ENCODE peak calls at places on chromosome 1, in four cellular contexts. S is cardiac muscle cell, T is lower lobe of right lung, I is mesendoderm. Z is an unnamed sample. For H3K36me3 and H3K4me1, the result is how much of the 10 kb centered on the place peaks cover.

GRCh38 chr1:204592246-204592948 is 76.2 kb downstream of the MDM4 start:
- DNase-seq in S (no peak), T (no peak), I (no peak), Z (no peak)

GRCh38 chr1:78892251-78892650 is 114.3 kb downstream of the ADGRL4 start:
- DNase-seq in S (no peak), T (no peak), I (no peak), Z (no peak)

GRCh38 chr1:218558411-218558810 is 213.3 kb downstream of the TGFB2 start:
- DNase-seq in S (no peak), T (no peak), I (no peak), Z (no peak)

GRCh38 chr1:230385930-230386329 is 40.2 kb downstream of the PGBD5 start:
- DNase-seq in S (no peak), T (no peak), I (no peak), Z (no peak)

GRCh38 chr1:214498030-214498429 is 53.4 kb downstream of the PTPN14 start:
- DNase-seq in S (no peak), T (no peak), I (no peak), Z (no peak)

GRCh38 chr1:157274698-157275534 is 136.7 kb upstream of the ETV3 start:
- DNase-seq in S (peak), T (no peak), I (peak), Z (peak)

GRCh38 chr1:26696645-26697440 is 1.0 kb downstream of the ARID1A start:
- DNase-seq in S (no peak), T (peak), I (no peak), Z (peak)

GRCh38 chr1:184802739-184803492 is 48.3 kb upstream of the EDEM3 start:
- DNase-seq in S (no peak), T (no peak), I (no peak), Z (no peak)

DNA sequence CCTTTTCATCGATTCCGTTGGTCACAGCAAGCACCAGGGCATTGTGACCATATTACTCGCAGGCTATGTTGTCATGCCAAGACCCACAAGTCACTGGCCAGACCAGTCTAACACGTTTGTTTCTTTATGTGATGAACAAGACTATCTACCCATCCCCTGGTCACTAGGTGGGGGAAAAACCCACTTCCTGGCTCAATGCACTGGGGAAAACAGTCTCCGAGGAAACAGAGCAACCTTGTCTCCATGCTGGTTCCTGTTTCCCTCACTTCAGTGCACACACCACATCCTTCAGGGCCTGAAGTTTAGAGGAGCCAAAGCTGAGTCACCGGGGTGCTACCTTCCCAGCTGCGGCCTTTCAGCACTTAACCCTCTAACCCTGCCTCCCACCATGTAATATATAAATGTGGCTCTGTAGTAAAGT is 20.9 kb downstream of the ERICH3 start:
- DNase-seq in S (peak), T (no peak), I (no peak), Z (no peak)
- H3K4me3 ChIP-seq in S (no peak), T (no peak), I (no peak), Z (no peak)

DNA sequence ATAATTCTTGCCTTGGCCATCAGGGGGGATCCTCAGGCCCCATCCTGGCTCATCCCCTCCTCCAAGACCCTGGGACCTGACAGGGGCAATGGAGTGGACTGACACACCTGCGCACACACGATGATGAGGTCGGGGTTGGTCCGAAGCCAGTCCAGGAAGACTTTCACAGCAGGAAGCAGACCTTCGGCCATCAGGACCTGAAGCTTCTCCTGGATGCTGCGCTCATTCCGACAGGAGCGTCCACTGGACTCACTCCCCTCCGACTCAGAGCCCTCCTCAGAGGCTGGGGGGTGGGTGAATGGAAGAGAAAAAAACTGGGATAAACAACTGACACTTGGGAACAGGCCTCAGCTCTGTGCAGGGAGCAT is 15.4 kb upstream of the PAQR6 start:
- DNase-seq in S (no peak), T (no peak), I (no peak), Z (no peak)
- H3K36me3 ChIP-seq in S (half or more), T (half or more), I (half or more), Z (half or more)

GRCh38 chr1:93177991-93178390 is 2.2 kb downstream of the TMED5 start:
- DNase-seq in S (peak), T (no peak), I (no peak), Z (no peak)

GRCh38 chr1:93179886-93180722 is at the start of gene TMED5:
- DNase-seq in S (peak), T (peak), I (peak), Z (peak)

GRCh38 chr1:93186667-93187066 is 6.1 kb downstream of the CCDC18 start:
- DNase-seq in S (no peak), T (no peak), I (no peak), Z (no peak)

GRCh38 chr1:93178418-93178817 is 1.8 kb downstream of the TMED5 start:
- DNase-seq in S (peak), T (no peak), I (no peak), Z (no peak)

DNA sequence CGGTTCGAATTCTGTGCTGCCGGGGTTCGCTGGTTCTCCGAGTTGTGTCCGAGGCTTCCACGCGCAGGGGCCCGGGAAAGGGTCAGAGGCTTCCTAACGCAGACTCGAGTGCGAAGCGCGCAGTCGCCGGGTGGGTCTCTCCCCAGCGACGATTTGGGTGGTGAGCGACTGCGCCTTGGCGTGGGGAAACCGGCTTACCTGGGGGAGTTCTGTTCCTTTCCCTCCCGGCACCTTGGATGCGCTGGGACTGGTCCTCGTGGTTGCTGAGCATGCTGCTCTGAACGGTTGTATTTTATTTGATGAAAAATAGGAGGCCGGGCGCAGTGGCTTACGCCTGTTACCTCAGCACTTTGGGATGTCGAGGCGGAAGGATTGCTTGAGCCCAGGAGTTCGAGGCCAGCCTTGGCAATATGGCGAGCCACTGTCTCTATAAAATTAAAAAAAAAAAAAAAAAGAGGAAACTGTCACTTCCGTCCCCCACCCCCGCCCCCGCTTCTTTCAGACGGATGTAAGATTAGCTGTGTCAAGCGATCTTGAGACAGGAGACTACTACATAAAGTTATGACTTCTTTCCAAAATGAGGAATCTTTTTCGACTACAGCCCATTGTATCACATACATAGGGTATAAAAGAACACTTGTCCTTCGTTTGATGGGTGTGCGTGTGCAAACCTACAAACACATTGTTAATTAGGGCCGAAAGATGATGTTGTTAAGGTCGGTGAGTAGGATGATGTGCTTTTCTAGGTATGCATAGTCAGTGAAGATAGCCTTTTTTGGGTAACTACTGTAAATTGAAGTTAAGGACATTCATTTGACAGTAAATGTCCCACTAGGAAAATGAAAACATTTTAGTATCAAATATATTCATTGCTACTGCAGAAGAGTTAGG is at the start of gene CCDC18:
- DNase-seq in S (peak), T (no peak), I (peak), Z (no peak)
- H3K4me1 ChIP-seq in S (under half), T (under half), I (under half), Z (under half)

GRCh38 chr1:154867841-154868610 is 2.1 kb downstream of the KCNN3 start:
- DNase-seq in S (no peak), T (no peak), I (no peak), Z (peak)

GRCh38 chr1:154870117-154870571 is at the start of gene KCNN3:
- DNase-seq in S (peak), T (peak), I (peak), Z (peak)

GRCh38 chr1:154870734-154871133 is 653 bp upstream of the KCNN3 start:
- DNase-seq in S (no peak), T (no peak), I (no peak), Z (no peak)

GRCh38 chr1:154871374-154871773 is 1.3 kb upstream of the KCNN3 start:
- DNase-seq in S (no peak), T (no peak), I (no peak), Z (peak)

GRCh38 chr1:154869351-154870116 is 547 bp downstream of the KCNN3 start:
- DNase-seq in S (peak), T (peak), I (no peak), Z (peak)
- H3K4me3 ChIP-seq in S (peak), T (peak), I (no peak), Z (peak)

Z was measured in endodermal cell.